ENCODE peak calls at places on chromosome 17, in eight cellular contexts. One of them, this sample, is unnamed.

GRCh38 chr17:7379134-7379533 is 1.8 kb upstream of the TNK1 start:
- DNase-seq in renal cortical epithelial cell: no peak
- DNase-seq in anterior cingulate cortex: no peak
- DNase-seq in CD8-positive, alpha-beta memory T cell: no peak
- DNase-seq in retina: no peak
- DNase-seq in globus pallidus: no peak
- DNase-seq in stimulated activated CD8-positive, alpha-beta memory T cell treated with anti-CD3 and anti-CD28 coated beads, Interleukin-12 subunit alpha, Interleukin-12 subunit beta, amount 100 ng/mL, for 4 hours: no peak
- DNase-seq in GM23338: no peak
- DNase-seq in this sample: no peak

GRCh38 chr17:3157218-3157617 is 29.9 kb upstream of the OR1G1 start:
- DNase-seq in stimulated activated CD8-positive, alpha-beta memory T cell treated with anti-CD3 and anti-CD28 coated beads, Interleukin-12 subunit alpha, Interleukin-12 subunit beta, amount 100 ng/mL, for 4 hours: no peak
- DNase-seq in retina: no peak
- DNase-seq in globus pallidus: no peak
- DNase-seq in GM23338: no peak
- DNase-seq in renal cortical epithelial cell: no peak
- DNase-seq in anterior cingulate cortex: no peak
- DNase-seq in CD8-positive, alpha-beta memory T cell: no peak
- DNase-seq in this sample: no peak

GRCh38 chr17:78600181-78600651 is 23.0 kb upstream of the DNAH17 start:
- DNase-seq in globus pallidus: no peak
- DNase-seq in stimulated activated CD8-positive, alpha-beta memory T cell treated with anti-CD3 and anti-CD28 coated beads, Interleukin-12 subunit alpha, Interleukin-12 subunit beta, amount 100 ng/mL, for 4 hours: no peak
- DNase-seq in CD8-positive, alpha-beta memory T cell: no peak
- DNase-seq in retina: no peak
- DNase-seq in GM23338: no peak
- DNase-seq in renal cortical epithelial cell: peak
- DNase-seq in anterior cingulate cortex: no peak
- DNase-seq in this sample: no peak

GRCh38 chr17:73613947-73614655 is 30.1 kb downstream of the SDK2 start:
- DNase-seq in CD8-positive, alpha-beta memory T cell: no peak
- DNase-seq in retina: peak
- DNase-seq in globus pallidus: no peak
- DNase-seq in renal cortical epithelial cell: no peak
- DNase-seq in GM23338: peak
- DNase-seq in anterior cingulate cortex: no peak
- DNase-seq in stimulated activated CD8-positive, alpha-beta memory T cell treated with anti-CD3 and anti-CD28 coated beads, Interleukin-12 subunit alpha, Interleukin-12 subunit beta, amount 100 ng/mL, for 4 hours: no peak
- DNase-seq in this sample: no peak

GRCh38 chr17:42623732-42624596 is 14.5 kb downstream of the TUBG1 start:
- DNase-seq in renal cortical epithelial cell: peak
- DNase-seq in retina: no peak
- DNase-seq in GM23338: no peak
- DNase-seq in anterior cingulate cortex: no peak
- DNase-seq in stimulated activated CD8-positive, alpha-beta memory T cell treated with anti-CD3 and anti-CD28 coated beads, Interleukin-12 subunit alpha, Interleukin-12 subunit beta, amount 100 ng/mL, for 4 hours: no peak
- DNase-seq in globus pallidus: no peak
- DNase-seq in CD8-positive, alpha-beta memory T cell: no peak
- DNase-seq in this sample: no peak

GRCh38 chr17:38428643-38429371 is 543 bp downstream of the ARHGAP23 start:
- DNase-seq in CD8-positive, alpha-beta memory T cell: peak
- DNase-seq in GM23338: peak
- DNase-seq in retina: peak
- DNase-seq in stimulated activated CD8-positive, alpha-beta memory T cell treated with anti-CD3 and anti-CD28 coated beads, Interleukin-12 subunit alpha, Interleukin-12 subunit beta, amount 100 ng/mL, for 4 hours: no peak
- DNase-seq in renal cortical epithelial cell: peak
- DNase-seq in globus pallidus: peak
- DNase-seq in anterior cingulate cortex: peak
- DNase-seq in this sample: peak

GRCh38 chr17:72802726-72803125 is 289.8 kb downstream of the SLC39A11 start:
- DNase-seq in anterior cingulate cortex: no peak
- DNase-seq in stimulated activated CD8-positive, alpha-beta memory T cell treated with anti-CD3 and anti-CD28 coated beads, Interleukin-12 subunit alpha, Interleukin-12 subunit beta, amount 100 ng/mL, for 4 hours: no peak
- DNase-seq in globus pallidus: no peak
- DNase-seq in GM23338: no peak
- DNase-seq in CD8-positive, alpha-beta memory T cell: no peak
- DNase-seq in renal cortical epithelial cell: no peak
- DNase-seq in retina: no peak
- DNase-seq in this sample: no peak

GRCh38 chr17:82897514-82898249 is 57.9 kb upstream of the ZNF750 start:
- DNase-seq in stimulated activated CD8-positive, alpha-beta memory T cell treated with anti-CD3 and anti-CD28 coated beads, Interleukin-12 subunit alpha, Interleukin-12 subunit beta, amount 100 ng/mL, for 4 hours: no peak
- DNase-seq in globus pallidus: no peak
- DNase-seq in renal cortical epithelial cell: no peak
- DNase-seq in retina: no peak
- DNase-seq in anterior cingulate cortex: no peak
- DNase-seq in CD8-positive, alpha-beta memory T cell: no peak
- DNase-seq in GM23338: no peak
- DNase-seq in this sample: no peak

GRCh38 chr17:82787081-82787848 is 35.4 kb downstream of the TBCD start:
- DNase-seq in globus pallidus: peak
- DNase-seq in renal cortical epithelial cell: no peak
- DNase-seq in GM23338: no peak
- DNase-seq in retina: no peak
- DNase-seq in stimulated activated CD8-positive, alpha-beta memory T cell treated with anti-CD3 and anti-CD28 coated beads, Interleukin-12 subunit alpha, Interleukin-12 subunit beta, amount 100 ng/mL, for 4 hours: no peak
- DNase-seq in CD8-positive, alpha-beta memory T cell: no peak
- DNase-seq in anterior cingulate cortex: peak
- DNase-seq in this sample: no peak

GRCh38 chr17:82232876-82233785 is 4.3 kb downstream of the SLC16A3 start:
- DNase-seq in renal cortical epithelial cell: no peak
- DNase-seq in CD8-positive, alpha-beta memory T cell: no peak
- DNase-seq in globus pallidus: no peak
- DNase-seq in stimulated activated CD8-positive, alpha-beta memory T cell treated with anti-CD3 and anti-CD28 coated beads, Interleukin-12 subunit alpha, Interleukin-12 subunit beta, amount 100 ng/mL, for 4 hours: no peak
- DNase-seq in retina: no peak
- DNase-seq in GM23338: no peak
- DNase-seq in anterior cingulate cortex: no peak
- DNase-seq in this sample: no peak

GRCh38 chr17:55435408-55435807 is 13.8 kb upstream of the MMD start:
- DNase-seq in globus pallidus: no peak
- DNase-seq in stimulated activated CD8-positive, alpha-beta memory T cell treated with anti-CD3 and anti-CD28 coated beads, Interleukin-12 subunit alpha, Interleukin-12 subunit beta, amount 100 ng/mL, for 4 hours: no peak
- DNase-seq in retina: no peak
- DNase-seq in GM23338: no peak
- DNase-seq in anterior cingulate cortex: no peak
- DNase-seq in renal cortical epithelial cell: no peak
- DNase-seq in CD8-positive, alpha-beta memory T cell: no peak
- DNase-seq in this sample: no peak

GRCh38 chr17:63688396-63689020 is 11.4 kb downstream of the LIMD2 start:
- DNase-seq in GM23338: no peak
- DNase-seq in renal cortical epithelial cell: no peak
- DNase-seq in globus pallidus: no peak
- DNase-seq in anterior cingulate cortex: no peak
- DNase-seq in retina: no peak
- DNase-seq in stimulated activated CD8-positive, alpha-beta memory T cell treated with anti-CD3 and anti-CD28 coated beads, Interleukin-12 subunit alpha, Interleukin-12 subunit beta, amount 100 ng/mL, for 4 hours: no peak
- DNase-seq in CD8-positive, alpha-beta memory T cell: no peak
- DNase-seq in this sample: no peak

GRCh38 chr17:80586464-80587228 is 42.0 kb downstream of the RPTOR start:
- DNase-seq in anterior cingulate cortex: no peak
- DNase-seq in globus pallidus: no peak
- DNase-seq in retina: no peak
- DNase-seq in GM23338: no peak
- DNase-seq in stimulated activated CD8-positive, alpha-beta memory T cell treated with anti-CD3 and anti-CD28 coated beads, Interleukin-12 subunit alpha, Interleukin-12 subunit beta, amount 100 ng/mL, for 4 hours: no peak
- DNase-seq in CD8-positive, alpha-beta memory T cell: no peak
- DNase-seq in renal cortical epithelial cell: peak
- DNase-seq in this sample: no peak

GRCh38 chr17:78979780-78980623 is at the start of gene LGALS3BP:
- DNase-seq in GM23338: peak
- DNase-seq in globus pallidus: peak
- DNase-seq in stimulated activated CD8-positive, alpha-beta memory T cell treated with anti-CD3 and anti-CD28 coated beads, Interleukin-12 subunit alpha, Interleukin-12 subunit beta, amount 100 ng/mL, for 4 hours: no peak
- DNase-seq in CD8-positive, alpha-beta memory T cell: no peak
- DNase-seq in retina: peak
- DNase-seq in anterior cingulate cortex: peak
- DNase-seq in renal cortical epithelial cell: peak
- DNase-seq in this sample: peak

GRCh38 chr17:4790705-4791088 is 1.9 kb downstream of the GLTPD2 start:
- DNase-seq in stimulated activated CD8-positive, alpha-beta memory T cell treated with anti-CD3 and anti-CD28 coated beads, Interleukin-12 subunit alpha, Interleukin-12 subunit beta, amount 100 ng/mL, for 4 hours: no peak
- DNase-seq in globus pallidus: no peak
- DNase-seq in renal cortical epithelial cell: no peak
- DNase-seq in anterior cingulate cortex: no peak
- DNase-seq in retina: no peak
- DNase-seq in CD8-positive, alpha-beta memory T cell: no peak
- DNase-seq in GM23338: no peak
- DNase-seq in this sample: no peak

GRCh38 chr17:66910651-66911285 is 53.7 kb upstream of the CACNG4 start:
- DNase-seq in CD8-positive, alpha-beta memory T cell: no peak
- DNase-seq in stimulated activated CD8-positive, alpha-beta memory T cell treated with anti-CD3 and anti-CD28 coated beads, Interleukin-12 subunit alpha, Interleukin-12 subunit beta, amount 100 ng/mL, for 4 hours: no peak
- DNase-seq in renal cortical epithelial cell: no peak
- DNase-seq in globus pallidus: no peak
- DNase-seq in retina: no peak
- DNase-seq in GM23338: no peak
- DNase-seq in anterior cingulate cortex: no peak
- DNase-seq in this sample: no peak

GRCh38 chr17:82629748-82630147 is 18.5 kb downstream of the WDR45B start:
- DNase-seq in stimulated activated CD8-positive, alpha-beta memory T cell treated with anti-CD3 and anti-CD28 coated beads, Interleukin-12 subunit alpha, Interleukin-12 subunit beta, amount 100 ng/mL, for 4 hours: no peak
- DNase-seq in renal cortical epithelial cell: no peak
- DNase-seq in retina: no peak
- DNase-seq in globus pallidus: no peak
- DNase-seq in anterior cingulate cortex: no peak
- DNase-seq in GM23338: no peak
- DNase-seq in CD8-positive, alpha-beta memory T cell: no peak
- DNase-seq in this sample: no peak

GRCh38 chr17:64614266-64615011 is 47.7 kb downstream of the SMURF2 start:
- DNase-seq in retina: no peak
- DNase-seq in GM23338: no peak
- DNase-seq in stimulated activated CD8-positive, alpha-beta memory T cell treated with anti-CD3 and anti-CD28 coated beads, Interleukin-12 subunit alpha, Interleukin-12 subunit beta, amount 100 ng/mL, for 4 hours: no peak
- DNase-seq in renal cortical epithelial cell: no peak
- DNase-seq in anterior cingulate cortex: no peak
- DNase-seq in CD8-positive, alpha-beta memory T cell: no peak
- DNase-seq in globus pallidus: no peak
- DNase-seq in this sample: no peak

GRCh38 chr17:40886090-40886489 is 1.0 kb upstream of the KRT20 start:
- DNase-seq in GM23338: no peak
- DNase-seq in anterior cingulate cortex: no peak
- DNase-seq in CD8-positive, alpha-beta memory T cell: no peak
- DNase-seq in retina: no peak
- DNase-seq in renal cortical epithelial cell: peak
- DNase-seq in stimulated activated CD8-positive, alpha-beta memory T cell treated with anti-CD3 and anti-CD28 coated beads, Interleukin-12 subunit alpha, Interleukin-12 subunit beta, amount 100 ng/mL, for 4 hours: no peak
- DNase-seq in globus pallidus: no peak
- DNase-seq in this sample: no peak

GRCh38 chr17:8124350-8125195 is 667 bp upstream of the HES7 start:
- DNase-seq in renal cortical epithelial cell: no peak
- DNase-seq in stimulated activated CD8-positive, alpha-beta memory T cell treated with anti-CD3 and anti-CD28 coated beads, Interleukin-12 subunit alpha, Interleukin-12 subunit beta, amount 100 ng/mL, for 4 hours: no peak
- DNase-seq in GM23338: no peak
- DNase-seq in retina: peak
- DNase-seq in globus pallidus: no peak
- DNase-seq in CD8-positive, alpha-beta memory T cell: no peak
- DNase-seq in anterior cingulate cortex: no peak
- DNase-seq in this sample: no peak

GRCh38 chr17:81831957-81832607 is 1.0 kb downstream of the MCRIP1 start:
- DNase-seq in renal cortical epithelial cell: no peak
- DNase-seq in stimulated activated CD8-positive, alpha-beta memory T cell treated with anti-CD3 and anti-CD28 coated beads, Interleukin-12 subunit alpha, Interleukin-12 subunit beta, amount 100 ng/mL, for 4 hours: peak
- DNase-seq in anterior cingulate cortex: peak
- DNase-seq in retina: no peak
- DNase-seq in GM23338: no peak
- DNase-seq in globus pallidus: no peak
- DNase-seq in CD8-positive, alpha-beta memory T cell: peak
- DNase-seq in this sample: no peak

GRCh38 chr17:33210240-33210639 is 82.9 kb downstream of the ASIC2 start:
- DNase-seq in anterior cingulate cortex: no peak
- DNase-seq in renal cortical epithelial cell: no peak
- DNase-seq in GM23338: no peak
- DNase-seq in CD8-positive, alpha-beta memory T cell: no peak
- DNase-seq in globus pallidus: no peak
- DNase-seq in stimulated activated CD8-positive, alpha-beta memory T cell treated with anti-CD3 and anti-CD28 coated beads, Interleukin-12 subunit alpha, Interleukin-12 subunit beta, amount 100 ng/mL, for 4 hours: no peak
- DNase-seq in retina: no peak
- DNase-seq in this sample: no peak

GRCh38 chr17:80348551-80349436 is 66.2 kb upstream of the ENDOV start:
- DNase-seq in stimulated activated CD8-positive, alpha-beta memory T cell treated with anti-CD3 and anti-CD28 coated beads, Interleukin-12 subunit alpha, Interleukin-12 subunit beta, amount 100 ng/mL, for 4 hours: no peak
- DNase-seq in GM23338: no peak
- DNase-seq in globus pallidus: no peak
- DNase-seq in anterior cingulate cortex: no peak
- DNase-seq in renal cortical epithelial cell: no peak
- DNase-seq in retina: no peak
- DNase-seq in CD8-positive, alpha-beta memory T cell: no peak
- DNase-seq in this sample: no peak

GRCh38 chr17:29060475-29060874 is 17.5 kb downstream of the PIPOX start:
- DNase-seq in GM23338: no peak
- DNase-seq in globus pallidus: no peak
- DNase-seq in anterior cingulate cortex: no peak
- DNase-seq in renal cortical epithelial cell: no peak
- DNase-seq in stimulated activated CD8-positive, alpha-beta memory T cell treated with anti-CD3 and anti-CD28 coated beads, Interleukin-12 subunit alpha, Interleukin-12 subunit beta, amount 100 ng/mL, for 4 hours: no peak
- DNase-seq in retina: no peak
- DNase-seq in CD8-positive, alpha-beta memory T cell: no peak
- DNase-seq in this sample: peak

GRCh38 chr17:41546819-41547218 is 18.7 kb upstream of the KRT19 start:
- DNase-seq in GM23338: no peak
- DNase-seq in CD8-positive, alpha-beta memory T cell: no peak
- DNase-seq in globus pallidus: no peak
- DNase-seq in anterior cingulate cortex: no peak
- DNase-seq in stimulated activated CD8-positive, alpha-beta memory T cell treated with anti-CD3 and anti-CD28 coated beads, Interleukin-12 subunit alpha, Interleukin-12 subunit beta, amount 100 ng/mL, for 4 hours: no peak
- DNase-seq in renal cortical epithelial cell: no peak
- DNase-seq in retina: no peak
- DNase-seq in this sample: no peak